ENCODE peak calls at places on chromosomes 5 and 9, in four cellular contexts. N is left ventricle myocardium inferior, Z is tibial artery, L is WERI-Rb-1. U is an unnamed sample.

GRCh38 chr5:5886812-5887486 is 464.5 kb downstream of the ICE1 start:
- DNase-seq in N (no peak), Z (no peak), L (no peak), U (peak)

GRCh38 chr9:37667706-37668672 is 17.2 kb downstream of the FRMPD1 start:
- DNase-seq in N (no peak), Z (no peak), L (peak), U (peak)

GRCh38 chr5:60223342-60223741 is 329.8 kb upstream of the PDE4D start:
- DNase-seq in N (no peak), Z (no peak), L (no peak), U (no peak)

GRCh38 chr5:57824047-57824446 is 341.4 kb upstream of the ACTBL2 start:
- DNase-seq in N (no peak), Z (no peak), L (no peak), U (no peak)

GRCh38 chr9:125701351-125701750 is 5.7 kb downstream of the MAPKAP1 start:
- DNase-seq in N (no peak), Z (no peak), L (no peak), U (peak)

GRCh38 chr5:43592363-43592762 is 10.6 kb upstream of the NNT start:
- DNase-seq in N (no peak), Z (no peak), L (no peak), U (no peak)

GRCh38 chr9:4640027-4640426 is 22.1 kb upstream of the PLPP6 start:
- DNase-seq in N (no peak), Z (no peak), L (peak), U (peak)

GRCh38 chr5:174601937-174602336 is 122.4 kb upstream of the MSX2 start:
- DNase-seq in N (no peak), Z (no peak), L (no peak), U (no peak)

GRCh38 chr5:122093861-122094650 is 16.0 kb upstream of the LOX start:
- DNase-seq in N (no peak), Z (no peak), L (no peak), U (no peak)

GRCh38 chr5:126694403-126694802 is 82.5 kb upstream of the LMNB1 start:
- DNase-seq in N (no peak), Z (no peak), L (no peak), U (no peak)

GRCh38 chr5:96384353-96384752 is 48.7 kb downstream of the PCSK1 start:
- DNase-seq in N (peak), Z (peak), L (no peak), U (no peak)

GRCh38 chr5:93057311-93057710 is 523.7 kb downstream of the NR2F1-AS1 start:
- DNase-seq in N (no peak), Z (no peak), L (no peak), U (no peak)

GRCh38 chr5:146073239-146073900 is 32.0 kb downstream of the PLAC8L1 start:
- DNase-seq in N (no peak), Z (no peak), L (no peak), U (peak)

GRCh38 chr5:135127604-135128240 is 93.7 kb upstream of the PITX1 start:
- DNase-seq in N (no peak), Z (no peak), L (no peak), U (no peak)

GRCh38 chr5:128770907-128771306 is 194.4 kb upstream of the SLC27A6 start:
- DNase-seq in N (no peak), Z (no peak), L (no peak), U (no peak)

GRCh38 chr5:154189256-154189818 is 1.2 kb upstream of the GALNT10 start:
- DNase-seq in N (peak), Z (peak), L (no peak), U (peak)

GRCh38 chr9:78893758-78894157 is 596.8 kb downstream of the PSAT1 start:
- DNase-seq in N (no peak), Z (no peak), L (no peak), U (no peak)

GRCh38 chr5:13245982-13246601 is 698.4 kb downstream of the DNAH5 start:
- DNase-seq in N (no peak), Z (no peak), L (no peak), U (peak)

GRCh38 chr9:13513262-13513661 is 233.8 kb upstream of the MPDZ start:
- DNase-seq in N (no peak), Z (no peak), L (no peak), U (no peak)

GRCh38 chr5:122093415-122093814 is 15.4 kb upstream of the LOX start:
- DNase-seq in N (no peak), Z (no peak), L (no peak), U (no peak)

GRCh38 chr5:132260714-132261615 is 3.5 kb downstream of the PDLIM4 start:
- DNase-seq in N (peak), Z (peak), L (peak), U (peak)

GRCh38 chr5:23446436-23446835 is 61.0 kb upstream of the PRDM9 start:
- DNase-seq in N (no peak), Z (no peak), L (no peak), U (no peak)

GRCh38 chr5:123012321-123012720 is 24.2 kb downstream of the PPIC start:
- DNase-seq in N (no peak), Z (no peak), L (no peak), U (no peak)

GRCh38 chr9:4504250-4504649 is 14.0 kb downstream of the SLC1A1 start:
- DNase-seq in N (no peak), Z (no peak), L (no peak), U (no peak)

GRCh38 chr9:81565144-81565543 is 124.2 kb downstream of the TLE1 start:
- DNase-seq in N (no peak), Z (no peak), L (no peak), U (no peak)

GRCh38 chr5:139633295-139634027 is 14.7 kb upstream of the CXXC5 start:
- DNase-seq in N (no peak), Z (peak), L (peak), U (peak)

GRCh38 chr5:31106259-31106658 is 87.2 kb upstream of the CDH6 start:
- DNase-seq in N (no peak), Z (no peak), L (peak), U (no peak)

GRCh38 chr9:127730262-127730661 is 4.8 kb downstream of the TOR2A start:
- DNase-seq in N (no peak), Z (no peak), L (no peak), U (no peak)

GRCh38 chr9:124873664-124874063 is 11.7 kb downstream of the ARPC5L start:
- DNase-seq in N (no peak), Z (no peak), L (no peak), U (no peak)

GRCh38 chr5:127697894-127698600 is 5.1 kb upstream of the CCDC192 start:
- DNase-seq in N (no peak), Z (no peak), L (no peak), U (no peak)

GRCh38 chr9:128702949-128703615 is 779 bp downstream of the PKN3 start:
- DNase-seq in N (peak), Z (peak), L (peak), U (peak)

GRCh38 chr5:73709536-73710129 is 83.6 kb downstream of the ARHGEF28 start:
- DNase-seq in N (no peak), Z (no peak), L (no peak), U (no peak)

GRCh38 chr9:70415041-70415440 is 584 bp upstream of the KLF9 start:
- DNase-seq in N (no peak), Z (no peak), L (no peak), U (no peak)

GRCh38 chr5:174532453-174533126 is 191.8 kb upstream of the MSX2 start:
- DNase-seq in N (peak), Z (peak), L (peak), U (peak)

GRCh38 chr5:77305921-77306320 is 95.4 kb downstream of the PDE8B start:
- DNase-seq in N (no peak), Z (peak), L (no peak), U (no peak)

GRCh38 chr5:82352146-82352791 is 74.1 kb upstream of the RPS23 start:
- DNase-seq in N (no peak), Z (no peak), L (no peak), U (no peak)

GRCh38 chr5:172123269-172123692 is 64.7 kb downstream of the STK10 start:
- DNase-seq in N (peak), Z (no peak), L (no peak), U (peak)

GRCh38 chr5:118832974-118833373 is 155.4 kb downstream of the DTWD2 start:
- DNase-seq in N (no peak), Z (no peak), L (no peak), U (no peak)

GRCh38 chr9:87973791-87974292 is 491 bp downstream of the CDK20 start:
- DNase-seq in N (no peak), Z (no peak), L (peak), U (peak)
- H3K4me3 ChIP-seq in N (peak), Z (peak), L (peak), U (peak)

GRCh38 chr5:149747141-149747832 is 17.2 kb downstream of the PPARGC1B start:
- DNase-seq in N (no peak), Z (no peak), L (no peak), U (no peak)
- H3K4me3 ChIP-seq in N (no peak), Z (no peak), L (no peak), U (no peak)

DNA sequence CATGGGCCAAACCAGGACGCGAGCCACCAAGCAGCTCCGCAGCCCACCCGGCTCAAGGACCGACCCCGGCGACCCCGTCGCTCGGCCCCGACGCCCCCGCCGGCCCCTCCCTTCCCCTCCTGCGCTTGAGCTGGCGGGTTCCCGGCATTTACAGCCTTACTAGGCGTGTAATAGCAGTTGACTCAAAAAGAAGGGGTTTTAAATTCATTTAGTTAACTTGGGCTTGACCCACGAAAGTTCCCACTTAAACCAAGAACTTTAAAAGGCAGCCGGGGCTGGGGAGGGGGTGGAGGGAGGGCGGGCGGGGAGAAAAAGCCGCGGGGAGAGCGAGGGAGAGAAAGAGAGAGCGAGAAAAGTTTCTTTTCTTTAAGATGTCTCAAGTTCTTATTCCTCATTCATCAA is 636 bp downstream of the PRDM12 start:
- DNase-seq in N (no peak), Z (no peak), L (no peak), U (no peak)
- H3K4me3 ChIP-seq in N (peak), Z (peak), L (no peak), U (peak)

GRCh38 chr9:95491543-95492330 is 25.0 kb downstream of the PTCH1 start:
- DNase-seq in N (no peak), Z (no peak), L (no peak), U (no peak)
- H3K4me3 ChIP-seq in N (no peak), Z (no peak), L (no peak), U (no peak)

GRCh38 chr5:54063817-54064216 is 246.6 kb downstream of the ARL15 start:
- DNase-seq in N (no peak), Z (no peak), L (no peak), U (no peak)

GRCh38 chr5:54062958-54063357 is 247.4 kb downstream of the ARL15 start:
- DNase-seq in N (no peak), Z (no peak), L (no peak), U (no peak)

GRCh38 chr5:54066433-54066832 is 243.9 kb downstream of the ARL15 start:
- DNase-seq in N (no peak), Z (no peak), L (no peak), U (peak)
- H3K4me3 ChIP-seq in N (no peak), Z (no peak), L (no peak), U (no peak)

GRCh38 chr9:137192448-137192780 is 3.9 kb downstream of the SSNA1 start:
- DNase-seq in N (no peak), Z (no peak), L (no peak), U (no peak)
- H3K4me3 ChIP-seq in N (no peak), Z (no peak), L (no peak), U (no peak)

GRCh38 chr5:141343953-141344463 is 379 bp downstream of the PCDHGA3 start:
- DNase-seq in N (no peak), Z (no peak), L (no peak), U (no peak)

GRCh38 chr5:141342773-141343172 is 856 bp upstream of the PCDHGA3 start:
- DNase-seq in N (no peak), Z (no peak), L (no peak), U (no peak)

GRCh38 chr5:141343242-141343952 is at the start of gene PCDHGA3:
- DNase-seq in N (no peak), Z (no peak), L (no peak), U (peak)

DNA sequence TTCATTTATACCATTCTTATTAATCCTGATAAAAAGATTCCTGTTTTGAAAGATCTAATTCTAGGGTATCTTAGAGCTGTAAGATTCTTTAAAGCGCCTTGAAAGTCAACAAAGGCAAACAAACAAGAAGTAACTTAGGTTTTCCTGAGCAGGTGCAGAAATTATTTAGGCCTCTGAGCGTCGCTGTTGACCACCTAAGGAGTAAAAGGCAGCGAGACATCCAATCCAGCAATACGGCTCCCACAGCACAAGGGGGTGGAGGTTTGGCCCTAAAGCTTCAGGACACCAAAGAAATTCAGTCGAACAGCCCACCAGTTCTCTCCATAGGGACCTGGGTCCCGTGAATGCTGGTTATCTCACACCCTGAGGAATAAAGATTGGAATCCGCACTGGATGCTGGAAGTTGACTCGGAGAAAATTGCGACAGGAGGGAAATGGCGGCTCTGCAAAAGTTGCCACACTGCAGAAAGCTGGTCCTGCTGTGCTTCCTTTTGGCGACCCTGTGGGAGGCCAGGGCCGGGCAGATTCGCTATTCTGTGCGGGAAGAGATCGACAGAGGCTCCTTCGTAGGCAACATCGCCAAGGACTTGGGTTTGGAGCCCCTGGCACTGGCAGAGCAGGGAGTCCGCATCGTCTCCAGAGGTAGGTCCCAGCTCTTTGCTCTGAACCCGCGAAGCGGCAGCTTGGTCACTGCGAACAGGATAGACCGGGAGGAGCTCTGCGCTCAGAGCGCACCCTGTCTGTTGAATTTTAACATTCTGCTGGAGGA is at the start of gene PCDHGA2:
- DNase-seq in N (no peak), Z (no peak), L (peak), U (peak)
- H3K4me3 ChIP-seq in N (peak), Z (peak), L (no peak), U (no peak)

U was measured in H7.